ENCODE peak calls at places on chromosomes 6 and 20, in eight cellular contexts. U is AG04450, O is psoas muscle, E is GM04504, K is progenitor cell of endocrine pancreas, N is tibial artery, P is NCI-H1105, D is hypothalamus. A is an unnamed sample.

GRCh38 chr20:40205971-40206370 is 483.1 kb downstream of the MAFB start:
- DNase-seq in U (no peak), O (no peak), E (no peak), K (no peak), N (no peak), P (no peak), D (no peak), A (no peak)

GRCh38 chr20:17835240-17835940 is 133.2 kb downstream of the SNX5 start:
- DNase-seq in U (no peak), O (peak), E (peak), K (no peak), N (peak), P (no peak), D (no peak), A (no peak)

GRCh38 chr20:10960416-10960815 is 286.6 kb upstream of the JAG1 start:
- DNase-seq in U (no peak), O (no peak), E (no peak), K (no peak), N (no peak), P (no peak), D (no peak), A (no peak)

GRCh38 chr6:163483107-163483506 is 68.6 kb downstream of the QKI start:
- DNase-seq in U (no peak), O (peak), E (no peak), K (no peak), N (no peak), P (no peak), D (no peak), A (no peak)

GRCh38 chr6:25749837-25750236 is 4.7 kb upstream of the SLC17A4 start:
- DNase-seq in U (no peak), O (no peak), E (no peak), K (no peak), N (no peak), P (no peak), D (no peak), A (no peak)

GRCh38 chr6:139472341-139473038 is 98.0 kb upstream of the CITED2 start:
- DNase-seq in U (no peak), O (no peak), E (no peak), K (no peak), N (no peak), P (no peak), D (no peak), A (no peak)

GRCh38 chr6:28809947-28810654 is 113.7 kb downstream of the TRIM27 start:
- DNase-seq in U (no peak), O (no peak), E (no peak), K (no peak), N (no peak), P (peak), D (no peak), A (no peak)

GRCh38 chr20:46984391-46984790 is 89.7 kb downstream of the EYA2 start:
- DNase-seq in U (no peak), O (no peak), E (no peak), K (no peak), N (no peak), P (no peak), D (no peak), A (no peak)

GRCh38 chr6:88899569-88900316 is 63.7 kb downstream of the RNGTT start:
- DNase-seq in U (no peak), O (no peak), E (no peak), K (no peak), N (no peak), P (no peak), D (no peak), A (no peak)

GRCh38 chr6:166058064-166058739 is 109.4 kb downstream of the TBXT start:
- DNase-seq in U (peak), O (no peak), E (no peak), K (no peak), N (no peak), P (no peak), D (no peak), A (no peak)

GRCh38 chr6:117469356-117469755 is 13.1 kb upstream of the DCBLD1 start:
- DNase-seq in U (no peak), O (no peak), E (no peak), K (no peak), N (no peak), P (no peak), D (no peak), A (no peak)

GRCh38 chr6:56749632-56750151 is 107.0 kb upstream of the DST start:
- DNase-seq in U (no peak), O (no peak), E (peak), K (no peak), N (no peak), P (no peak), D (no peak), A (no peak)

GRCh38 chr20:41428285-41428684 is 61.7 kb upstream of the EMILIN3 start:
- DNase-seq in U (peak), O (no peak), E (peak), K (no peak), N (no peak), P (no peak), D (no peak), A (no peak)

GRCh38 chr20:63731410-63731809 is 5.1 kb upstream of the LIME1 start:
- DNase-seq in U (no peak), O (no peak), E (no peak), K (no peak), N (peak), P (no peak), D (no peak), A (no peak)

GRCh38 chr20:37968726-37969401 is 64.4 kb downstream of the TTI1 start:
- DNase-seq in U (no peak), O (no peak), E (no peak), K (no peak), N (peak), P (peak), D (no peak), A (no peak)

GRCh38 chr6:38845931-38846330 is 130.8 kb downstream of the DNAH8 start:
- DNase-seq in U (no peak), O (no peak), E (no peak), K (no peak), N (no peak), P (no peak), D (no peak), A (no peak)

GRCh38 chr6:155001482-155001881 is 6.4 kb downstream of the TIAM2 start:
- DNase-seq in U (no peak), O (no peak), E (no peak), K (no peak), N (no peak), P (no peak), D (no peak), A (no peak)

GRCh38 chr6:129709451-129709908 is 497 bp downstream of the ARHGAP18 start:
- DNase-seq in U (peak), O (no peak), E (no peak), K (no peak), N (peak), P (no peak), D (no peak), A (no peak)

GRCh38 chr6:36033935-36034334 is 6.3 kb downstream of the MAPK14 start:
- DNase-seq in U (no peak), O (no peak), E (no peak), K (no peak), N (no peak), P (no peak), D (no peak), A (no peak)

GRCh38 chr6:149717255-149717587 is 680 bp downstream of the LATS1 start:
- DNase-seq in U (no peak), O (no peak), E (no peak), K (no peak), N (no peak), P (no peak), D (no peak), A (no peak)

GRCh38 chr20:11891081-11891826 is 26.4 kb upstream of the BTBD3 start:
- DNase-seq in U (no peak), O (peak), E (no peak), K (peak), N (peak), P (peak), D (peak), A (peak)

GRCh38 chr6:47822856-47823554 is 41.2 kb downstream of the OPN5 start:
- DNase-seq in U (no peak), O (no peak), E (no peak), K (no peak), N (no peak), P (no peak), D (no peak), A (no peak)

GRCh38 chr6:34657307-34657978 is 39.1 kb downstream of the ILRUN start:
- DNase-seq in U (peak), O (no peak), E (peak), K (no peak), N (no peak), P (peak), D (peak), A (peak)

GRCh38 chr20:36658300-36658699 is 12.3 kb upstream of the SLA2 start:
- DNase-seq in U (no peak), O (no peak), E (no peak), K (no peak), N (no peak), P (no peak), D (no peak), A (no peak)

GRCh38 chr6:34230653-34231351 is 5.9 kb upstream of the HMGA1 start:
- DNase-seq in U (no peak), O (peak), E (no peak), K (no peak), N (no peak), P (no peak), D (no peak), A (no peak)

A was measured in substantia nigra.